ENCODE peak calls at places on chromosomes 12 and 14, in four cellular contexts. J is left lung; C is cardiac muscle cell; I is activated T-cell treated with anti-CD3 and anti-CD28 coated beads, Interleukin-2, amount 50 U/mL, for 4 hours. P is an unnamed sample.

GRCh38 chr14:78985668-78986073 is 815.5 kb downstream of the NRXN3 start:
- DNase-seq in J (no peak), C (no peak), I (no peak), P (peak)

GRCh38 chr12:48765753-48766162 is 23.1 kb downstream of the ADCY6 start:
- DNase-seq in J (no peak), C (peak), I (no peak), P (no peak)

GRCh38 chr12:99444859-99445316 is 202.7 kb upstream of the GARIN6 start:
- DNase-seq in J (no peak), C (no peak), I (no peak), P (no peak)

GRCh38 chr14:51873221-51873893 is 12.9 kb downstream of the GNG2 start:
- DNase-seq in J (no peak), C (peak), I (no peak), P (peak)

GRCh38 chr12:103930787-103931536 is 752 bp downstream of the HSP90B1 start:
- DNase-seq in J (peak), C (peak), I (peak), P (peak)

GRCh38 chr12:6336859-6337744 is 4.8 kb downstream of the TNFRSF1A start:
- DNase-seq in J (no peak), C (no peak), I (peak), P (no peak)

GRCh38 chr14:100767003-100767787 is 40.5 kb downstream of the DLK1 start:
- DNase-seq in J (no peak), C (no peak), I (no peak), P (no peak)

GRCh38 chr14:67166450-67166853 is 22.8 kb upstream of the GARIN2 start:
- DNase-seq in J (no peak), C (peak), I (peak), P (peak)

GRCh38 chr14:60736494-60736893 is 1.9 kb downstream of the MNAT1 start:
- DNase-seq in J (no peak), C (peak), I (no peak), P (peak)

GRCh38 chr12:3378655-3379054 is 112.3 kb upstream of the PRMT8 start:
- DNase-seq in J (no peak), C (no peak), I (no peak), P (no peak)

GRCh38 chr14:53249059-53249458 is 95.9 kb upstream of the DDHD1 start:
- DNase-seq in J (no peak), C (peak), I (no peak), P (no peak)

GRCh38 chr12:49536526-49537195 is 2.2 kb upstream of the KCNH3 start:
- DNase-seq in J (no peak), C (no peak), I (no peak), P (no peak)

GRCh38 chr14:64113279-64113678 is 180.9 kb downstream of the ESR2 start:
- DNase-seq in J (no peak), C (no peak), I (no peak), P (no peak)

GRCh38 chr12:42201061-42201460 is 37.0 kb downstream of the YAF2 start:
- DNase-seq in J (no peak), C (no peak), I (no peak), P (no peak)

GRCh38 chr12:118446247-118446646 is 69.9 kb downstream of the SUDS3 start:
- DNase-seq in J (no peak), C (no peak), I (no peak), P (peak)

GRCh38 chr14:99821519-99822165 is 28.4 kb downstream of the EML1 start:
- DNase-seq in J (peak), C (peak), I (no peak), P (no peak)

GRCh38 chr12:76622915-76623314 is 63.3 kb upstream of the OSBPL8 start:
- DNase-seq in J (no peak), C (no peak), I (no peak), P (no peak)

GRCh38 chr12:22374499-22374898 is 40.0 kb upstream of the ST8SIA1 start:
- DNase-seq in J (no peak), C (no peak), I (no peak), P (no peak)

GRCh38 chr14:69767369-69767999 is 542 bp downstream of the SRSF5 start:
- DNase-seq in J (peak), C (peak), I (peak), P (peak)

GRCh38 chr12:52199294-52199920 is 7.6 kb upstream of the KRT80 start:
- DNase-seq in J (no peak), C (no peak), I (no peak), P (no peak)

GRCh38 chr12:13328535-13328934 is 132.0 kb downstream of the EMP1 start:
- DNase-seq in J (no peak), C (no peak), I (no peak), P (no peak)

GRCh38 chr12:25868193-25868592 is 90.3 kb upstream of the RASSF8 start:
- DNase-seq in J (no peak), C (no peak), I (no peak), P (no peak)